ENCODE peak calls at places on chromosomes 6 and 20, in four cellular contexts. H, W, O and Y are unnamed samples.

GRCh38 chr6:53593001-53593488 is 48.1 kb upstream of the GCLC start:
- DNase-seq in O (peak; percentile 76), W (no peak), H (peak; percentile 37), Y (no peak)

GRCh38 chr6:82045965-82046756 is 201.4 kb downstream of the IBTK start:
- DNase-seq in W (no peak), H (peak; percentile 11), O (peak; percentile 89), Y (no peak)

GRCh38 chr6:147023581-147023980 is 180.6 kb upstream of the STXBP5 start:
- DNase-seq in W (no peak), H (no peak), O (no peak), Y (no peak)

GRCh38 chr6:11298651-11299420 is 66.4 kb upstream of the NEDD9 start:
- DNase-seq in W (no peak), H (peak; percentile 59), O (no peak), Y (peak; percentile 68)

GRCh38 chr6:25749837-25750236 is 4.7 kb upstream of the SLC17A4 start:
- DNase-seq in H (no peak), W (no peak), O (no peak), Y (no peak)

GRCh38 chr6:118890997-118891790 is 2.8 kb upstream of the ASF1A start:
- DNase-seq in W (no peak), H (no peak), O (no peak), Y (no peak)

GRCh38 chr20:46209930-46210671 is 92.0 kb downstream of the CD40 start:
- DNase-seq in W (no peak), H (no peak), O (no peak), Y (no peak)

GRCh38 chr6:71028236-71028876 is 71.5 kb upstream of the B3GAT2 start:
- DNase-seq in W (no peak), H (no peak), O (no peak), Y (peak; percentile 88)

GRCh38 chr6:19845271-19846046 is 8.3 kb downstream of the ID4 start:
- DNase-seq in H (no peak), W (no peak), O (no peak), Y (no peak)

GRCh38 chr6:26243132-26243531 is 121.9 kb upstream of the BTN3A2 start:
- DNase-seq in H (no peak), W (no peak), O (no peak), Y (peak; percentile 41)

GRCh38 chr6:26234421-26235239 is 130.4 kb upstream of the BTN3A2 start:
- DNase-seq in W (peak; percentile 80), O (peak; percentile 87), H (peak; percentile 92), Y (peak; percentile 87)

GRCh38 chr6:11172501-11173337 is 59.7 kb downstream of the NEDD9 start:
- DNase-seq in O (peak; percentile 50), W (peak; percentile 53), H (peak; percentile 66), Y (peak; percentile 94)

GRCh38 chr6:14442250-14442649 is 324.7 kb downstream of the CD83 start:
- DNase-seq in H (no peak), O (no peak), W (no peak), Y (no peak)

DNA sequence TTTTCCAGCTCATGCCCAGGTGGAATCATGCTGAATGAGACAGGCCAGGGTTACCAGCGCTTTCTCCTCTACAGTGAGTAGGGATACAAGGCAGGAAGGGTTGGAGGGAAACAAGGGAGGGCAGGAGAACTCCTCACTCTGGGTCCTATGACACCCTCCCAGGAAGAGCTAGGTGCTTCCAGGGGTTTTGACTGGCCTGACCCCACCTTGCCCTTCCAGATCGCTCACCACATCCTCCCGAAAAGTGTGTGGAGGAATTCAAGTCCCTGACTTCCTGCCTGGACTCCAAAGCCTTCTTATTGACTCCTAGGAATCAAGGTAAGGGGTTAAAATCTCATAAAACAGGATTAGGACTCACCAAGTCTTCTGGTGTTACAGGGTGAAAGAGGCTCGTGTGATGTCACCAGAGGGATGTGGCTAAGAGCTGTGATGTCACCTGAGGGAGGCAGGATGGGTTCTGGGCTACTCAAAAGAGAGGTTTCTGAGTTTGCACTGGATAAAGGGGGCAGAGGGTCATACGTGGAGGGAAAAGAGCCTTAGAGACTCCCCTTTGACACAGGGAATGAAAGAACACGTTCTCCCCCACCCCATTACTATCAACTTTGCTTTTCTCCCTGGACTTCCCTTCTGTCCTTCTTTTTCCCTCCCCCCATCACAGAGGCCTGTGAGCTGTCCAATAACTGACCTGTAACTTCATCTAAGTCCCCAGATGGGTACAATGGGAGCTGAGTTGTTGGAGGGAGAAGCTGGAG is 1.9 kb downstream of the APOM start:
- DNase-seq in W (no peak), H (no peak), O (no peak), Y (no peak)
- H3K4me3 ChIP-seq in W (no peak overlapping the region), H (no peak overlapping the region), O (no peak overlapping the region), Y (no peak overlapping the region)

GRCh38 chr20:62945771-62946339 is 6.7 kb upstream of the SLC17A9 start:
- DNase-seq in O (no peak), W (no peak), H (no peak), Y (no peak)

GRCh38 chr20:62943396-62943795 is 5.4 kb downstream of the GID8 start:
- DNase-seq in H (no peak), O (no peak), W (no peak), Y (no peak)

GRCh38 chr20:62944184-62944583 is 6.2 kb downstream of the GID8 start:
- DNase-seq in H (no peak), O (no peak), W (no peak), Y (no peak)

GRCh38 chr20:62946918-62947317 is 5.6 kb upstream of the SLC17A9 start:
- DNase-seq in W (no peak), H (no peak), O (no peak), Y (no peak)

DNA sequence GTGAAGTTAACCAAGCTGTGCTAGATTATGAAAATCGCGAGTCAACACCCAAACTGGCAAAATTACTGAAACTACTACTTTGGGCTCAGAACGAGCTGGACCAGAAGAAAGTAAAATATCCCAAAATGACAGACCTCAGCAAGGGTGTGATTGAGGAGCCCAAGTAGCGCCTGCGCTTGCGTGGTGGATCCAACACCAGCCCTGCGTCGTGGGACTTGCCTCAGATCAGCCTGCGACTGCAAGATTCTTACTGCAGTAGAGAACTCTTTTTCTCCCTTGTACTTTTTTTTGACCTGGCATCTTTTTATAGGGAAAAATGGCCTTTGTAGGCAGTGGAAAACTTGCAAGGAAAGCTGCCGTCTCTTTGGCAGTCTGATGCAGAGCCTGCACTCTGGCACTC is 6.8 kb downstream of the GID8 start:
- DNase-seq in O (no peak), W (no peak), H (no peak), Y (no peak)
- H3K36me3 ChIP-seq in O (peaks cover 90% of the 10 kb centered on the region), W (no peaks in the 10 kb centered on the region), H (peaks cover 86% of the 10 kb centered on the region), Y (peaks cover 90% of the 10 kb centered on the region)

DNA sequence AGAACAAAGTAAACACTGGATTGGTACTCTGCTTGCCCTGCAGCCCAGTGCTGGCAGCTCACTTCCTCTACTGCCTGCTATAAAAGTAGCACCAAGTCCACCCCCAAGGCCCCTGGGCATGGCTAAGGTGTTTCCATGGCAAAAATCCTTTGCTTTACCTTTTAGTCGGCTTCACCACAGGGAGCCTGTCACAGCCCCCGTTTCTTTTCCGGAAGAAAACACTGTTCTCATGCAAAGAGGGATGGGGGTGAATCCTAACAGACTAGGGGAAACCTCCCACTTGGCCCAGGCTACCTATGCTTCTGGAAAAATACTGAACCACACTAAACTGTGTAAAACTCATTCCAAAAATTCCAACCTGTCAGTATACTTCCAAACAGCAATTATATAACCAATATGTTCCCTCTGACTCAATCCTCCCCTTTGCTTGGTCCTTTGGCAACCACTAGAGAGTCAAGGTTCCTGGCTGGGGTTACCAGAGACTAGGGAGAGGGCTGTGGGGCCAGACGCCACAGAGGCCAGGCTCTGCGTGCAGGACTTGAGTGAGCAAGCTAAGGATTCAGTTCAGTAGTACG is 16.1 kb downstream of the PPIL1 start:
- DNase-seq in O (peak; percentile 86), W (peak; percentile 50), H (no peak), Y (peak; percentile 81)
- H3K27ac ChIP-seq in O (peak overlapping the region; percentile 65), W (peak overlapping the region; percentile 70), H (no peak overlapping the region), Y (no peak overlapping the region)

GRCh38 chr6:27668442-27669275 is 195.8 kb upstream of the ZNF184 start:
- DNase-seq in W (no peak), O (peak; percentile 61), H (peak; percentile 15), Y (peak; percentile 94)
- H3K4me3 ChIP-seq in W (peak overlapping the region; percentile 41), O (no peak overlapping the region), H (no peak overlapping the region), Y (peak overlapping the region; percentile 88)

GRCh38 chr20:25012616-25013189 is 20.2 kb upstream of the APMAP start:
- DNase-seq in O (no peak), H (no peak), W (no peak), Y (peak; percentile 29)

GRCh38 chr20:25011831-25012241 is 19.3 kb upstream of the APMAP start:
- DNase-seq in O (no peak), W (no peak), H (no peak), Y (peak; percentile 21)

GRCh38 chr20:25014816-25015215 is 22.3 kb upstream of the APMAP start:
- DNase-seq in O (no peak), W (no peak), H (no peak), Y (peak; percentile 41)

GRCh38 chr20:25015986-25016385 is 23.4 kb upstream of the APMAP start:
- DNase-seq in H (no peak), O (no peak), W (no peak), Y (peak; percentile 38)

DNA sequence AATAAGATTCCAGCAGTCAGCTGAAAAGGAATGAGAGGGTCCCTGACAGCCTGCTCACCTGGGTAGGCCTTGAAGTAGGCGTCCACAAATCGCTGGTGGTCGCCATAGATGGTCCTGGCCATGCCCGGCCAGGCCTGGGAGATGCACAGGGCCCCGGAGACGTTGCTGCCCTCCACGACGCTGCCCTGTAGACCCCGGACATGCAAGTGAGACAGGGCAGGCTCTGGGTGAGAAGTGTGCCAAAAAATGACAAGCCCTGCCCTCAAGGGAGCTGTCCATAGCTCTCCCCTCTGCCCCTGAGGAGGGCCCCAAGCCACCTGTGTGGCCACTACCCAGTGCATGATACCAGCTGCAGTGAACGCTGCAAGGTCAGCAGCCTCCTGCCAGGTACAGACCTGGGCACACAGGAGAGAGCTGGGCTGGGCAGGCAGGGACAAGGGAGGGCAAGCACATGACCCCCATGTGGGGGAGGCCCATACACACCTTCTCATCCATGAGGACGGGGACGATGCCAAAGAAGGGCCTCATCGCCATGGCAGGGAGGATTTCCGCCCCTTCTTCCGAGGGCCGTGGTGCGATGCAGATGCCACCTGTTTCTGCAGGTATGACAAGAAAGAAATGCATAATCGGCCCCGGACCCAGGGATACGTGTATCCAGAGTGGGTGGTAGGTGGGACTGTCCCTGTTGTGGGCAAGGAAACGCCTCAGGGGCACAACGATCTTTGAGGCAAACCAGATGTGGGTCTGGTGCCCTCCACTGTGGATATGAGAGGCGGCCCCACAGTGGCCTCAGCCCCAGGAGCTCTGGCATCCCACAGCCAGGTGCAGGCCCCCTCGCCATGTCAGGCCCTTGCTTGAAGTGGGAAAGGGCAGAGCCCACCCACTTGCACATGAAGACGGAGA is 21.2 kb upstream of the APMAP start:
- DNase-seq in O (no peak), H (no peak), W (no peak), Y (peak; percentile 28)
- H3K36me3 ChIP-seq in O (no peaks in the 10 kb centered on the region), H (no peaks in the 10 kb centered on the region), W (peaks cover 14% of the 10 kb centered on the region), Y (no peaks in the 10 kb centered on the region)

GRCh38 chr6:157993076-157993475 is 11.4 kb downstream of the SYNJ2 start:
- DNase-seq in H (no peak), W (no peak), O (no peak), Y (no peak)
- H3K27ac ChIP-seq in H (no peak overlapping the region), W (no peak overlapping the region), O (no peak overlapping the region), Y (no peak overlapping the region)